ENCODE peak calls at places on chromosomes 6 and 20, in four cellular contexts. H, A, T and N are unnamed samples.

GRCh38 chr20:44615169-44615791 is 32.9 kb downstream of the PKIG start:
- DNase-seq in H (no peak), A (no peak), T (no peak), N (no peak)

GRCh38 chr6:158711264-158711663 is 61.4 kb downstream of the SYTL3 start:
- DNase-seq in H (no peak), A (no peak), T (no peak), N (no peak)

GRCh38 chr6:44487002-44487401 is 99.5 kb downstream of the CDC5L start:
- DNase-seq in H (no peak), A (no peak), T (no peak), N (no peak)

GRCh38 chr6:135667694-135668455 is 170.3 kb upstream of the AHI1 start:
- DNase-seq in H (no peak), A (no peak), T (peak), N (peak)

GRCh38 chr6:108727966-108728730 is 120.1 kb upstream of the ARMC2 start:
- DNase-seq in H (no peak), A (no peak), T (no peak), N (no peak)

GRCh38 chr6:62344850-62345249 is 58.8 kb upstream of the KHDRBS2 start:
- DNase-seq in H (no peak), A (no peak), T (no peak), N (no peak)

GRCh38 chr6:150352321-150353296 is 16.2 kb upstream of the IYD start:
- DNase-seq in H (no peak), A (no peak), T (no peak), N (no peak)

GRCh38 chr6:128361378-128361777 is 159.0 kb downstream of the PTPRK start:
- DNase-seq in H (no peak), A (no peak), T (no peak), N (no peak)

GRCh38 chr20:17357238-17357637 is 130.4 kb downstream of the PCSK2 start:
- DNase-seq in H (no peak), A (no peak), T (no peak), N (no peak)

GRCh38 chr6:51684038-51684437 is 403.4 kb downstream of the PKHD1 start:
- DNase-seq in H (no peak), A (no peak), T (no peak), N (no peak)

GRCh38 chr6:49269190-49269589 is 193.9 kb downstream of the MMUT start:
- DNase-seq in H (no peak), A (no peak), T (no peak), N (no peak)

GRCh38 chr6:39962831-39963230 is 28.6 kb upstream of the MOCS1 start:
- DNase-seq in H (no peak), A (no peak), T (no peak), N (no peak)

GRCh38 chr20:2698186-2698817 is 5.7 kb downstream of the EBF4 start:
- DNase-seq in H (no peak), A (no peak), T (no peak), N (no peak)

GRCh38 chr6:7080311-7080710 is 27.4 kb upstream of the RREB1 start:
- DNase-seq in H (no peak), A (no peak), T (no peak), N (no peak)

GRCh38 chr6:10416863-10417641 is 2.2 kb upstream of the TFAP2A start:
- DNase-seq in H (no peak), A (no peak), T (no peak), N (peak)

GRCh38 chr20:57361517-57361916 is 10.5 kb downstream of the RAE1 start:
- DNase-seq in H (no peak), A (no peak), T (no peak), N (no peak)

GRCh38 chr6:3159805-3160781 is 2.7 kb upstream of the TUBB2A start:
- DNase-seq in H (peak), A (peak), T (no peak), N (no peak)

GRCh38 chr6:42714098-42714761 is 8.2 kb downstream of the PRPH2 start:
- DNase-seq in H (no peak), A (no peak), T (no peak), N (no peak)

GRCh38 chr6:41262401-41262800 is 24.1 kb downstream of the TREM1 start:
- DNase-seq in H (no peak), A (no peak), T (no peak), N (no peak)

GRCh38 chr20:52921300-52921699 is 50.9 kb upstream of the TSHZ2 start:
- DNase-seq in H (no peak), A (no peak), T (no peak), N (no peak)

GRCh38 chr6:23174781-23175361 is 605.5 kb downstream of the HDGFL1 start:
- DNase-seq in H (no peak), A (no peak), T (peak), N (no peak)

GRCh38 chr20:44080646-44081267 is 106.2 kb downstream of the JPH2 start:
- DNase-seq in H (peak), A (peak), T (peak), N (peak)

GRCh38 chr20:57501461-57502330 is 23.2 kb downstream of the CTCFL start:
- DNase-seq in H (no peak), A (no peak), T (no peak), N (no peak)

GRCh38 chr20:61889659-61890058 is 176.0 kb downstream of the TAF4 start:
- DNase-seq in H (no peak), A (no peak), T (no peak), N (no peak)

GRCh38 chr6:88107241-88107640 is 58.9 kb downstream of the CNR1 start:
- DNase-seq in H (no peak), A (no peak), T (no peak), N (no peak)

GRCh38 chr6:106136172-106136571 is 50.0 kb downstream of the PRDM1 start:
- DNase-seq in H (no peak), A (no peak), T (no peak), N (no peak)

GRCh38 chr20:45061244-45061643 is 39.7 kb downstream of the KCNS1 start:
- DNase-seq in H (no peak), A (no peak), T (peak), N (no peak)

GRCh38 chr6:44084231-44085014 is 42.8 kb downstream of the MRPL14 start:
- DNase-seq in H (peak), A (no peak), T (no peak), N (no peak)

GRCh38 chr6:105839266-105839665 is 246.9 kb upstream of the PRDM1 start:
- DNase-seq in H (no peak), A (no peak), T (no peak), N (no peak)

GRCh38 chr6:31467151-31467550 is 30.8 kb upstream of the MICB start:
- DNase-seq in H (no peak), A (peak), T (no peak), N (no peak)

GRCh38 chr6:81608776-81609175 is 143.7 kb downstream of the TENT5A start:
- DNase-seq in H (no peak), A (no peak), T (no peak), N (no peak)
- TF ChIP-seq NR3C1 in H (no peak), A (no peak), T (no peak), N (no peak)

DNA sequence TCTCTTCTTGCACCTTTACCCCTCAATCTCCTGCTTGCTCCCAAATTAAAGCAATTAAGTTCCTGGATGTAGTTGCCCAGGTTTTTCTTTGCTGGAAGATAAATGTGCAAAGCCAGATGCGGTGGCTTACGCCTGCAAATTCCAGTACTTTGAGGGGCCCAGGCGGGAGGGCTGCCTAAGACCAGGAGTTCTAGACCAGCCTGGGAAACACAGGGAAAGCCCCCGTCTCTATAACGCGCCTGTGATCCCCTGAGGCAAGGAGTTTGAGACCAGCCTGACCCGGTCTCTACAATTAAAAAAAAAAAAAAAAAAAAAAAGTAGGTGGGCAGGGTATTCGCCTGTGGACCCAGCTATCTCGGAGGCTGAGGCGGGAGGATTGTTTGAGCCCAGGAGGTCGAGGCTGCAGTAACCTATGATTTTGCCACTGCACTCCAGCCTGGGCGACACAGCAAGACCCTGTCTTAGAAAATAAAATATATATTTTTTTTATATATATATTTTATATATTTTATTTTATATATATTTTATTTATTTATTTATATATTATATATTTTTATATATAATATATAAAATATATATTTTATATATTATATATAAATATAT is 461 bp upstream of the DCDC2 start:
- DNase-seq in H (no peak), A (no peak), T (no peak), N (no peak)
- TF ChIP-seq NR3C1 in H (no peak), A (no peak), T (no peak), N (no peak)

DNA sequence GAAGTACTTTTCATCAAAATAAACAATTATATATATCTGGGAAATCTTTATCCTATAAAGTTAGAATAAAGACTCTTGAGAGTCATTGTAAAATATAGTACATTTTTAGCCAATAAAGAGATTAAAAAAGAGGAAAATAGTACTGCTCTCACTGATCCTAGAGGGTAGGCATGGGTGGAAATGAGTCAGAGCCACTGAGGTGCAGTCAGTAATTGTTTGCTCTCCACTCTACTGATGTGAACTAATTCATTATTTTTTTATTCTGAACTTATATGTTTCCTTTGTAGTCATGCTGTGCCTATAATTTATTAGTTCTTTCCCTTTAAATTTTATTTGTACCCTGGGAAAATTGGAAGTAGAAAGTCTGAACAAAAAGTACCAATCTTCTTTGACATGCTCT is 1359.4 kb upstream of the GJE1 start:
- DNase-seq in H (no peak), A (no peak), T (no peak), N (no peak)
- TF ChIP-seq NR3C1 in H (no peak), A (no peak), T (no peak), N (no peak)

GRCh38 chr6:144087789-144088426 is 7.5 kb downstream of the SF3B5 start:
- DNase-seq in H (no peak), A (peak), T (no peak), N (no peak)
- TF ChIP-seq NR3C1 in H (no peak), A (no peak), T (no peak), N (no peak)

GRCh38 chr6:113392551-113393055 is 464.5 kb upstream of the MARCKS start:
- DNase-seq in H (no peak), A (no peak), T (no peak), N (no peak)
- TF ChIP-seq NR3C1 in H (no peak), A (no peak), T (no peak), N (no peak)